ENCODE peak calls at places on chromosomes 3 and 15, in four cellular contexts. O is heart left ventricle, B is body of pancreas, S is upper lobe of left lung. N is an unnamed sample.
A peak's percentile ranks its signal among the peaks of the same experiment; 100 is the strongest.

GRCh38 chr3:100090669-100091005 is 23.7 kb downstream of the FILIP1L start:
- ATAC-seq in O (peak; percentile 12), S (no peak), B (no peak), N (no peak)

GRCh38 chr3:37320276-37320675 is 145.9 kb upstream of the LRRFIP2 start:
- ATAC-seq in B (no peak), S (no peak), O (no peak), N (no peak)

GRCh38 chr3:43015572-43016512 is 36.7 kb downstream of the GASK1A start:
- ATAC-seq in B (no peak), O (no peak), S (no peak), N (no peak)

GRCh38 chr15:60760646-60761504 is 281.9 kb upstream of the ICE2 start:
- ATAC-seq in B (no peak), S (no peak), O (no peak), N (no peak)

GRCh38 chr3:119035014-119035346 is 334 bp upstream of the IGSF11 start:
- ATAC-seq in S (no peak), O (no peak), B (peak; percentile 22), N (no peak)

GRCh38 chr3:180246688-180247195 is 210.0 kb upstream of the PEX5L start:
- ATAC-seq in S (no peak), O (no peak), B (no peak), N (no peak)

GRCh38 chr3:54871867-54872266 is 56.0 kb downstream of the LRTM1 start:
- ATAC-seq in B (no peak), O (no peak), S (no peak), N (no peak)

GRCh38 chr15:70752142-70752754 is 11.1 kb downstream of the UACA start:
- ATAC-seq in O (peak; percentile 93), B (no peak), S (peak; percentile 75), N (peak; percentile 86)

GRCh38 chr15:64623347-64624024 is 151.9 kb downstream of the RBPMS2 start:
- ATAC-seq in S (no peak), B (no peak), O (no peak), N (no peak)

GRCh38 chr3:113063126-113063894 is 72.5 kb downstream of the GTPBP8 start:
- ATAC-seq in B (no peak), S (no peak), O (no peak), N (no peak)

GRCh38 chr15:35481992-35482391 is 64.0 kb downstream of the DPH6 start:
- ATAC-seq in B (no peak), S (peak; percentile 62), O (no peak), N (no peak)

GRCh38 chr15:41161736-41162135 is 45.7 kb upstream of the INO80 start:
- ATAC-seq in S (no peak), O (no peak), B (no peak), N (no peak)

GRCh38 chr3:17579289-17580031 is 163.0 kb downstream of the TBC1D5 start:
- ATAC-seq in B (no peak), O (no peak), S (no peak), N (no peak)

GRCh38 chr3:118412503-118412902 is 622.1 kb downstream of the IGSF11 start:
- ATAC-seq in O (no peak), S (no peak), B (no peak), N (no peak)

GRCh38 chr3:39327746-39328349 is 1.7 kb upstream of the CCR8 start:
- ATAC-seq in B (no peak), S (no peak), O (no peak), N (no peak)

GRCh38 chr3:14698601-14699244 is 23.8 kb downstream of the C3orf20 start:
- ATAC-seq in B (no peak), S (no peak), O (no peak), N (no peak)

GRCh38 chr3:150450906-150451305 is 42.8 kb downstream of the TSC22D2 start:
- ATAC-seq in B (no peak), O (no peak), S (no peak), N (no peak)

GRCh38 chr3:25962255-25962654 is 172.4 kb downstream of the OXSM start:
- ATAC-seq in B (peak; percentile 55), S (no peak), O (no peak), N (no peak)

GRCh38 chr3:114551770-114552526 is 258.1 kb downstream of the TIGIT start:
- ATAC-seq in B (no peak), S (peak; percentile 48), O (peak; percentile 64), N (no peak)

GRCh38 chr3:196128172-196128843 is 46.4 kb upstream of the TFRC start:
- ATAC-seq in O (no peak), S (no peak), B (no peak), N (no peak)

GRCh38 chr3:59946401-59946800 is 896.6 kb upstream of the CFAP20DC start:
- ATAC-seq in B (no peak), O (no peak), S (no peak), N (no peak)

GRCh38 chr3:115147329-115148141 is 447 bp upstream of the ZBTB20 start:
- ATAC-seq in S (peak; percentile 91), O (peak; percentile 90), B (peak; percentile 83), N (peak; percentile 92)

GRCh38 chr15:64092864-64093626 is 593 bp downstream of the CIAO2A start:
- ATAC-seq in O (peak; percentile 48), S (peak; percentile 4), B (peak; percentile 10), N (no peak)

GRCh38 chr15:65611888-65612615 is 1.1 kb upstream of the INTS14 start:
- ATAC-seq in B (no peak), S (no peak), O (no peak), N (no peak)

GRCh38 chr3:147421184-147421912 is 12.2 kb downstream of the ZIC1 start:
- ATAC-seq in O (no peak), S (peak; percentile 14), B (no peak), N (no peak)

GRCh38 chr15:90623854-90624253 is 93.3 kb upstream of the BLM start:
- ATAC-seq in S (no peak), O (peak; percentile 11), B (no peak), N (no peak)

GRCh38 chr3:168671091-168671490 is 575.4 kb upstream of the GOLIM4 start:
- ATAC-seq in O (no peak), S (no peak), B (no peak), N (no peak)

GRCh38 chr3:71124048-71124447 is 459.5 kb downstream of the FOXP1 start:
- ATAC-seq in O (no peak), S (no peak), B (peak; percentile 52), N (no peak)

GRCh38 chr3:66588340-66588847 is 87.6 kb upstream of the LRIG1 start:
- ATAC-seq in O (no peak), S (no peak), B (no peak), N (no peak)

GRCh38 chr3:101833446-101833974 is 15.8 kb upstream of the NFKBIZ start:
- ATAC-seq in B (no peak), S (no peak), O (no peak), N (no peak)

GRCh38 chr3:69255928-69256327 is 130.0 kb downstream of the FRMD4B start:
- ATAC-seq in B (no peak), S (no peak), O (no peak), N (no peak)

GRCh38 chr15:52085289-52085688 is 27.3 kb downstream of the BCL2L10 start:
- ATAC-seq in S (no peak), B (no peak), O (no peak), N (no peak)

GRCh38 chr15:89111961-89112340 is 23.7 kb downstream of the ABHD2 start:
- ATAC-seq in B (no peak), O (peak; percentile 13), S (no peak), N (no peak)

GRCh38 chr3:19931180-19931692 is 2.8 kb downstream of the EFHB start:
- ATAC-seq in S (peak; percentile 57), O (no peak), B (no peak), N (no peak)

GRCh38 chr15:94485148-94485719 is 253.9 kb downstream of the MCTP2 start:
- ATAC-seq in B (no peak), O (no peak), S (no peak), N (no peak)

GRCh38 chr3:72044231-72044935 is 259.4 kb upstream of the PROK2 start:
- ATAC-seq in O (no peak), S (no peak), B (no peak), N (no peak)

GRCh38 chr3:114035896-114036295 is 20.4 kb downstream of the CCDC191 start:
- ATAC-seq in B (no peak), O (no peak), S (no peak), N (no peak)

GRCh38 chr15:74592222-74592621 is 23.4 kb upstream of the CLK3 start:
- ATAC-seq in S (no peak), O (no peak), B (peak; percentile 41), N (no peak)

GRCh38 chr15:74598126-74598842 is 17.4 kb upstream of the CLK3 start:
- ATAC-seq in O (peak; percentile 98), B (peak; percentile 99), S (peak; percentile 98), N (peak; percentile 99)

GRCh38 chr15:74595271-74595670 is 20.4 kb upstream of the CLK3 start:
- ATAC-seq in O (no peak), B (no peak), S (no peak), N (no peak)

GRCh38 chr15:74593122-74593521 is 22.5 kb upstream of the CLK3 start:
- ATAC-seq in O (no peak), S (no peak), B (no peak), N (no peak)

GRCh38 chr15:74594455-74594854 is 21.2 kb upstream of the CLK3 start:
- ATAC-seq in B (no peak), O (no peak), S (no peak), N (no peak)
- TF ChIP-seq POLR2A in B (no peak), O (no peak), S (no peak), N (no peak)

GRCh38 chr3:58176185-58176530 is 34.6 kb downstream of the DNASE1L3 start:
- ATAC-seq in O (no peak), S (no peak), B (no peak), N (no peak)

GRCh38 chr3:58179235-58180098 is 31.3 kb downstream of the DNASE1L3 start:
- ATAC-seq in O (no peak), B (no peak), S (no peak), N (no peak)

GRCh38 chr3:58178528-58179234 is 32.1 kb downstream of the DNASE1L3 start:
- ATAC-seq in B (no peak), S (no peak), O (no peak), N (no peak)

GRCh38 chr3:58176827-58177489 is 33.8 kb downstream of the DNASE1L3 start:
- ATAC-seq in B (no peak), S (no peak), O (no peak), N (no peak)

GRCh38 chr3:58177747-58178527 is 32.8 kb downstream of the DNASE1L3 start:
- ATAC-seq in O (peak; percentile 78), S (peak; percentile 95), B (peak; percentile 66), N (peak; percentile 91)
- H3K4me3 ChIP-seq in O (peak overlapping the region; percentile 46), S (peak overlapping the region; percentile 16), B (no peak overlapping the region), N (peak overlapping the region; percentile 54)

GRCh38 chr3:170418422-170419300 is at the start of gene CLDN11:
- ATAC-seq in O (peak; percentile 76), B (peak; percentile 32), S (peak; percentile 82), N (peak; percentile 54)
- TF ChIP-seq POLR2A in O (no peak), B (no peak), S (no peak), N (no peak)

GRCh38 chr15:57592836-57593420 is 1.2 kb downstream of the MYZAP start:
- ATAC-seq in S (no peak), O (no peak), B (no peak), N (no peak)
- H3K4me3 ChIP-seq in S (peak overlapping the region; percentile 56), O (peak overlapping the region; percentile 77), B (no peak overlapping the region), N (peak overlapping the region; percentile 56)

GRCh38 chr3:123201557-123202427 is at the start of gene SEC22A:
- ATAC-seq in B (peak; percentile 99), S (peak; percentile 99), O (peak; percentile 99), N (peak; percentile 99)
- TF ChIP-seq POLR2A in B (peak; percentile 88), S (peak; percentile 84), O (peak; percentile 80), N (peak; percentile 77)

N was measured in gastroesophageal sphincter.